ENCODE peak calls at places on chromosomes 2 and 18, in six cellular contexts. X is MM.1S; N is pancreas; W is CD8-positive, alpha-beta T cell; U is IMR-90; B is GM23248. K is an unnamed sample.

GRCh38 chr2:55011741-55012574 is 38.3 kb downstream of the RTN4 start:
- DNase-seq in X (no peak), N (no peak), W (no peak), U (no peak), B (no peak), K (no peak)

GRCh38 chr2:241895732-241896641 is 26.5 kb downstream of the RTP5 start:
- DNase-seq in X (no peak), N (peak; percentile 72), W (no peak), U (peak; percentile 30), B (peak; percentile 56), K (no peak)

GRCh38 chr2:239919779-239920545 is 105.2 kb downstream of the NDUFA10 start:
- DNase-seq in X (no peak), N (no peak), W (no peak), U (no peak), B (no peak), K (no peak)

GRCh38 chr2:18752667-18753422 is 163.5 kb upstream of the NT5C1B start:
- DNase-seq in X (no peak), N (no peak), W (no peak), U (peak; percentile 24), B (no peak), K (peak; percentile 49)

GRCh38 chr2:232438951-232439757 is 16.8 kb upstream of the ALPI start:
- DNase-seq in X (no peak), N (peak; percentile 43), W (no peak), U (no peak), B (no peak), K (peak; percentile 60)

GRCh38 chr2:71340176-71340575 is 8.6 kb downstream of the ZNF638 start:
- DNase-seq in X (no peak), N (no peak), W (no peak), U (no peak), B (no peak), K (no peak)

GRCh38 chr2:12990523-12990922 is 273.8 kb downstream of the TRIB2 start:
- DNase-seq in X (peak; percentile 9), N (no peak), W (no peak), U (no peak), B (peak; percentile 30), K (no peak)

GRCh38 chr2:186125156-186125555 is 360.9 kb upstream of the ZC3H15 start:
- DNase-seq in X (no peak), N (no peak), W (no peak), U (no peak), B (no peak), K (no peak)

GRCh38 chr2:134539946-134540345 is 178.9 kb downstream of the TMEM163 start:
- DNase-seq in X (no peak), N (no peak), W (no peak), U (no peak), B (no peak), K (no peak)

GRCh38 chr2:232075859-232076258 is 114.3 kb downstream of the DIS3L2 start:
- DNase-seq in X (no peak), N (no peak), W (no peak), U (no peak), B (peak; percentile 2), K (no peak)

GRCh38 chr2:62868947-62869346 is 163.4 kb downstream of the EHBP1 start:
- DNase-seq in X (no peak), N (no peak), W (no peak), U (no peak), B (no peak), K (no peak)

GRCh38 chr2:116804901-116805300 is 1009.6 kb upstream of the DDX18 start:
- DNase-seq in X (no peak), N (no peak), W (no peak), U (no peak), B (no peak), K (no peak)

GRCh38 chr2:42809876-42810125 is 17.4 kb upstream of the HAAO start:
- DNase-seq in X (peak; percentile 82), N (peak; percentile 88), W (no peak), U (peak; percentile 77), B (peak; percentile 94), K (peak; percentile 89)

GRCh38 chr2:46335404-46335965 is 38.3 kb downstream of the EPAS1 start:
- DNase-seq in X (no peak), N (no peak), W (no peak), U (peak; percentile 88), B (peak; percentile 89), K (no peak)

GRCh38 chr2:187519419-187520120 is 34.7 kb downstream of the TFPI start:
- DNase-seq in X (no peak), N (no peak), W (no peak), U (no peak), B (no peak), K (no peak)

GRCh38 chr18:35267161-35267651 is 22.8 kb downstream of the ZSCAN30 start:
- DNase-seq in X (no peak), N (peak; percentile 72), W (peak; percentile 44), U (no peak), B (peak; percentile 54), K (no peak)

GRCh38 chr2:11624893-11625292 is 45.1 kb downstream of the NTSR2 start:
- DNase-seq in X (no peak), N (no peak), W (no peak), U (no peak), B (no peak), K (no peak)

GRCh38 chr2:174546519-174547506 is 50.8 kb downstream of the WIPF1 start:
- DNase-seq in X (peak; percentile 68), N (no peak), W (peak; percentile 8), U (peak; percentile 43), B (peak; percentile 64), K (peak; percentile 79)

GRCh38 chr18:49697757-49698595 is 115.4 kb downstream of the ACAA2 start:
- DNase-seq in X (no peak), N (no peak), W (no peak), U (peak; percentile 53), B (peak; percentile 61), K (no peak)

GRCh38 chr2:149115781-149116180 is 77.3 kb downstream of the LYPD6B start:
- DNase-seq in X (no peak), N (no peak), W (no peak), U (no peak), B (no peak), K (no peak)

GRCh38 chr2:108928660-108929377 is 60.2 kb downstream of the EDAR start:
- DNase-seq in X (no peak), N (no peak), W (no peak), U (no peak), B (no peak), K (no peak)

GRCh38 chr2:3076848-3077735 is 300.5 kb downstream of the EIPR1 start:
- DNase-seq in X (no peak), N (no peak), W (no peak), U (no peak), B (no peak), K (no peak)

GRCh38 chr2:42116195-42117181 is 52.7 kb upstream of the EML4 start:
- DNase-seq in X (no peak), N (no peak), W (no peak), U (peak; percentile 70), B (peak; percentile 72), K (no peak)

GRCh38 chr18:73756256-73757091 is 391.2 kb downstream of the FBXO15 start:
- DNase-seq in X (no peak), N (no peak), W (no peak), U (peak; percentile 14), B (no peak), K (no peak)

GRCh38 chr2:241925277-241925676 is 55.7 kb downstream of the RTP5 start:
- DNase-seq in X (no peak), N (peak; percentile 12), W (no peak), U (no peak), B (no peak), K (no peak)

GRCh38 chr2:151661625-151662024 is 72.7 kb downstream of the NEB start:
- DNase-seq in X (no peak), N (no peak), W (no peak), U (no peak), B (no peak), K (no peak)

GRCh38 chr2:104528101-104528500 is 325.8 kb upstream of the POU3F3 start:
- DNase-seq in X (no peak), N (no peak), W (no peak), U (no peak), B (no peak), K (no peak)

GRCh38 chr2:137924019-137924418 is 40.3 kb upstream of the HNMT start:
- DNase-seq in X (peak; percentile 45), N (no peak), W (no peak), U (no peak), B (no peak), K (no peak)

GRCh38 chr2:238593678-238594077 is 167.0 kb downstream of the ASB1 start:
- DNase-seq in X (no peak), N (no peak), W (no peak), U (no peak), B (no peak), K (no peak)

GRCh38 chr2:101011152-101011551 is 9.1 kb downstream of the RPL31 start:
- DNase-seq in X (no peak), N (no peak), W (no peak), U (no peak), B (no peak), K (no peak)
- H3K36me3 ChIP-seq in X (peaks cover 8% of the 10 kb centered on the region), N (peaks cover 24% of the 10 kb centered on the region), W (peaks cover 25% of the 10 kb centered on the region), U (peaks cover 34% of the 10 kb centered on the region), B (peaks cover 33% of the 10 kb centered on the region), K (peaks cover 34% of the 10 kb centered on the region)

GRCh38 chr2:218582085-218582484 is 13.4 kb downstream of the CNOT9 start:
- DNase-seq in X (no peak), N (no peak), W (no peak), U (peak; percentile 90), B (peak; percentile 94), K (no peak)

GRCh38 chr2:218583983-218584850 is 15.6 kb downstream of the CNOT9 start:
- DNase-seq in X (no peak), N (no peak), W (no peak), U (no peak), B (no peak), K (no peak)

GRCh38 chr2:218585541-218585940 is 16.9 kb downstream of the CNOT9 start:
- DNase-seq in X (no peak), N (no peak), W (no peak), U (no peak), B (no peak), K (no peak)
- H3K36me3 ChIP-seq in X (peaks cover 23% of the 10 kb centered on the region), N (peaks cover 9% of the 10 kb centered on the region), W (peaks cover 42% of the 10 kb centered on the region), U (peaks cover 38% of the 10 kb centered on the region), B (peaks cover 65% of the 10 kb centered on the region), K (peaks cover 25% of the 10 kb centered on the region)

DNA sequence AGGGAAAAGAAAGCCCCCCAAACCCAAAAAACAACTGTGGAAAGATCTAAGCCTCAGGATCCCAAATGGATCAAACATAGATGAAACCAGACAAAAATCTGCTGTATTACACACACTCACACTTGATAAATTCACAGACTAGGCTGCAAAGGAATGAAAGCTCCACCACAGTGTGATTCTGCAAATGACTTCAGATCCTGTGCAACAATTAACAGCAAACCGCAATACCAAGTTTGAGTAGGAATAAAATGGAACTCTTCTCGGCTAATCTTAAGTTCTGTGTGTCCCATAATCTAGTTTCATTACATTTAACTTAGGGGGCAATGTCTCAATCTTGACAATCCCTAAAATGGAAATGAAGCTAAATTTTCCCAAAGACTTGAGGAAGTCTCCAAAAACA is 11.9 kb downstream of the CLK1 start:
- DNase-seq in X (no peak), N (no peak), W (no peak), U (no peak), B (no peak), K (no peak)
- H3K36me3 ChIP-seq in X (peaks cover 27% of the 10 kb centered on the region), N (peaks cover 59% of the 10 kb centered on the region), W (peaks cover 63% of the 10 kb centered on the region), U (peaks cover 47% of the 10 kb centered on the region), B (peaks cover 66% of the 10 kb centered on the region), K (peaks cover 46% of the 10 kb centered on the region)

DNA sequence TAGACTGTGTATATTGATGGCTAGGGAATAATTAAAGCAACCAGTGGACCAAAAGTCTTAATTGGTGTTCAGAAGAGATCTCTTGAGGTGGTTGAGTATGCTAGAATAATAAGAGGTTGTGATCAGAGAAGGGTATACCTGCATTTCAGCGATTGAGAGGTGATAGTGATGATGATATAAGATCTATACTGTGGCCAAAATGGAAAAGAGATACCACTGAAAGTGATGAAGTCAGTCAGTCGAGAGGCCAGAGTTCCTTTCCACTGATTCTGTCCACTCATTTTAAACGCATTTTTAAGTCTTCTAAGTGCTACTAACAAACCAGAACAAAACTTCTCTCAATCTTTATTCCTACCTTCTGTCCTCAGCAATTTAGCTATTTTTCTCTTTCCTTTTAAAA is 32.9 kb downstream of the ACTR3 start:
- DNase-seq in X (no peak), N (no peak), W (no peak), U (no peak), B (no peak), K (no peak)
- H3K36me3 ChIP-seq in X (peaks cover 15% of the 10 kb centered on the region), N (no peaks in the 10 kb centered on the region), W (peaks cover 11% of the 10 kb centered on the region), U (peaks cover 27% of the 10 kb centered on the region), B (peaks cover 50% of the 10 kb centered on the region), K (peaks cover 17% of the 10 kb centered on the region)